ENCODE peak calls at places on chromosomes 12 and 14, in seven cellular contexts. N is neural crest cell; Z is central memory CD4-positive, alpha-beta T cell; D is ACHN; O is NCI-H2029 treated with DMSO at 0.1 percent for 48 hours; X is cardiac muscle cell; M is mesenchymal stem cell. H is an unnamed sample.

GRCh38 chr12:127108360-127109215 is 1158.4 kb upstream of the TMEM132C start:
- DNase-seq in N (peak), Z (peak), D (peak), O (peak), X (peak), M (peak), H (peak)

GRCh38 chr14:63727736-63728728 is at the start of gene SGPP1:
- DNase-seq in N (peak), Z (peak), D (peak), O (no peak), X (peak), M (peak), H (peak)

GRCh38 chr14:29163109-29163508 is 396.5 kb downstream of the FOXG1 start:
- DNase-seq in N (no peak), Z (no peak), D (no peak), O (no peak), X (no peak), M (no peak), H (no peak)

GRCh38 chr14:20684662-20685456 is 499 bp downstream of the RNASE4 start:
- DNase-seq in N (peak), Z (no peak), D (peak), O (no peak), X (peak), M (peak), H (no peak)

GRCh38 chr12:10305411-10305810 is 2.3 kb upstream of the KLRD1 start:
- DNase-seq in N (no peak), Z (no peak), D (no peak), O (no peak), X (no peak), M (no peak), H (peak)

GRCh38 chr12:53212931-53213330 is 5.9 kb upstream of the ITGB7 start:
- DNase-seq in N (no peak), Z (no peak), D (no peak), O (no peak), X (no peak), M (no peak), H (no peak)

GRCh38 chr14:93160353-93160801 is 24.3 kb downstream of the MOAP1 start:
- DNase-seq in N (no peak), Z (no peak), D (peak), O (no peak), X (peak), M (no peak), H (no peak)

GRCh38 chr14:103286968-103287850 is 46.8 kb upstream of the EIF5 start:
- DNase-seq in N (no peak), Z (no peak), D (no peak), O (no peak), X (no peak), M (no peak), H (no peak)

GRCh38 chr12:2673966-2674810 is 120.6 kb upstream of the FKBP4 start:
- DNase-seq in N (no peak), Z (no peak), D (no peak), O (no peak), X (no peak), M (no peak), H (no peak)

GRCh38 chr14:67385618-67386017 is 25.5 kb downstream of the EIF2S1 start:
- DNase-seq in N (no peak), Z (no peak), D (no peak), O (no peak), X (no peak), M (no peak), H (no peak)

GRCh38 chr12:87141091-87141490 is 884.9 kb upstream of the MGAT4C start:
- DNase-seq in N (no peak), Z (no peak), D (no peak), O (no peak), X (no peak), M (no peak), H (no peak)

GRCh38 chr12:39441963-39442894 is 691 bp downstream of the KIF21A start:
- DNase-seq in N (peak), Z (peak), D (peak), O (peak), X (peak), M (peak), H (peak)

GRCh38 chr12:101298426-101298825 is 18.5 kb downstream of the UTP20 start:
- DNase-seq in N (no peak), Z (no peak), D (no peak), O (no peak), X (peak), M (peak), H (no peak)

GRCh38 chr12:77477907-77478533 is 352.7 kb upstream of the NAV3 start:
- DNase-seq in N (no peak), Z (no peak), D (no peak), O (no peak), X (no peak), M (no peak), H (no peak)

GRCh38 chr12:6551063-6551461 is 4.8 kb downstream of the IFFO1 start:
- DNase-seq in N (no peak), Z (no peak), D (no peak), O (no peak), X (no peak), M (no peak), H (no peak)

GRCh38 chr12:121038861-121039654 is at the start of gene OASL:
- DNase-seq in N (no peak), Z (peak), D (peak), O (no peak), X (peak), M (no peak), H (peak)

GRCh38 chr12:104809251-104809650 is 148.8 kb downstream of the SLC41A2 start:
- DNase-seq in N (no peak), Z (no peak), D (no peak), O (no peak), X (no peak), M (no peak), H (no peak)

GRCh38 chr12:92107621-92108131 is 38.0 kb downstream of the BTG1 start:
- DNase-seq in N (peak), Z (no peak), D (no peak), O (no peak), X (no peak), M (peak), H (no peak)

GRCh38 chr14:33765251-33765650 is 185.6 kb downstream of the EGLN3 start:
- DNase-seq in N (peak), Z (no peak), D (no peak), O (no peak), X (peak), M (peak), H (no peak)

GRCh38 chr12:78330131-78330530 is 499.4 kb downstream of the NAV3 start:
- DNase-seq in N (no peak), Z (no peak), D (no peak), O (no peak), X (no peak), M (no peak), H (no peak)

GRCh38 chr12:106416273-106416672 is 58.7 kb downstream of the POLR3B start:
- DNase-seq in N (no peak), Z (no peak), D (peak), O (no peak), X (peak), M (no peak), H (no peak)

GRCh38 chr12:125888921-125889320 is 823.7 kb downstream of the AACS start:
- DNase-seq in N (no peak), Z (no peak), D (no peak), O (no peak), X (no peak), M (no peak), H (no peak)

GRCh38 chr14:52043690-52044089 is 25.2 kb downstream of the NID2 start:
- DNase-seq in N (peak), Z (no peak), D (peak), O (peak), X (peak), M (peak), H (peak)